ENCODE peak calls at places on chromosomes 1 and 21, in five cellular contexts. T is endothelial cell; W is CD4-positive, alpha-beta T cell; A is T-cell; O is head of caudate nucleus. X is an unnamed sample.

GRCh38 chr21:29673096-29673610 is 266.6 kb downstream of the GRIK1 start:
- DNase-seq in A (no peak), O (no peak), T (no peak), W (no peak), X (no peak)

GRCh38 chr21:43940672-43941071 is 71.4 kb upstream of the TRAPPC10 start:
- DNase-seq in W (no peak), O (no peak), A (no peak), T (no peak), X (no peak)

GRCh38 chr1:155912056-155912536 is 947 bp upstream of the RIT1 start:
- DNase-seq in T (no peak), W (no peak), O (no peak), A (no peak), X (no peak)

GRCh38 chr1:24233684-24234600 is 46.9 kb upstream of the IFNLR1 start:
- DNase-seq in O (peak; percentile 46), T (no peak), W (no peak), A (no peak), X (no peak)

GRCh38 chr1:26993237-26994019 is at the start of gene TRNP1:
- DNase-seq in W (peak; percentile 45), T (peak; percentile 57), A (peak; percentile 43), O (peak; percentile 78), X (peak; percentile 55)

GRCh38 chr1:58895559-58896135 is 111.8 kb upstream of the JUN start:
- DNase-seq in W (no peak), A (no peak), O (no peak), T (no peak), X (no peak)

GRCh38 chr1:218495931-218496330 is 150.8 kb downstream of the TGFB2 start:
- DNase-seq in A (no peak), O (no peak), W (no peak), T (no peak), X (no peak)

GRCh38 chr1:198523183-198523942 is 17.1 kb downstream of the ATP6V1G3 start:
- DNase-seq in A (no peak), W (no peak), T (no peak), O (no peak), X (no peak)

GRCh38 chr21:35088235-35088865 is 39.2 kb upstream of the RUNX1 start:
- DNase-seq in O (no peak), W (no peak), A (no peak), T (no peak), X (no peak)

GRCh38 chr1:36464605-36465393 is 615 bp upstream of the MRPS15 start:
- DNase-seq in W (no peak), O (no peak), T (no peak), A (no peak), X (no peak)

GRCh38 chr1:114746450-114747121 is 11.2 kb downstream of the CSDE1 start:
- DNase-seq in A (no peak), T (no peak), O (peak; percentile 30), W (no peak), X (no peak)

X was measured in T follicular helper cell.